ENCODE peak calls at places on chromosomes 3 and 15, in five cellular contexts. M is hypothalamus, G is WTC11, D is globus pallidus, C is mesendoderm. P is an unnamed sample.

GRCh38 chr15:101232677-101233076 is 19.2 kb downstream of the CHSY1 start:
- DNase-seq in D (no peak), M (no peak), C (peak), G (no peak), P (no peak)

GRCh38 chr15:100340721-100341661 is 784 bp downstream of the ADAMTS17 start:
- DNase-seq in M (no peak), G (peak), D (no peak), C (peak), P (peak)

GRCh38 chr3:58411036-58411435 is 22.6 kb downstream of the PDHB start:
- DNase-seq in D (no peak), G (no peak), M (no peak), C (no peak), P (no peak)

GRCh38 chr15:39631357-39631756 is 50.5 kb downstream of the THBS1 start:
- DNase-seq in G (no peak), C (peak), D (no peak), M (no peak), P (no peak)

GRCh38 chr15:96200357-96200972 is 130.0 kb upstream of the NR2F2 start:
- DNase-seq in C (no peak), M (no peak), D (no peak), G (no peak), P (no peak)

GRCh38 chr3:100184960-100185566 is 70.8 kb upstream of the FILIP1L start:
- DNase-seq in C (no peak), M (no peak), G (no peak), D (no peak), P (no peak)

GRCh38 chr15:68599560-68600071 is 20.8 kb downstream of the CORO2B start:
- DNase-seq in D (no peak), G (peak), M (peak), C (peak), P (peak)

GRCh38 chr15:56744701-56745683 is 11.7 kb upstream of the ZNF280D start:
- DNase-seq in C (no peak), M (no peak), G (no peak), D (no peak), P (no peak)

GRCh38 chr3:194043516-194043915 is 92.4 kb upstream of the HES1 start:
- DNase-seq in M (no peak), D (no peak), C (peak), G (no peak), P (peak)

GRCh38 chr15:29517829-29518228 is 248.2 kb upstream of the NSMCE3 start:
- DNase-seq in G (no peak), M (no peak), D (no peak), C (no peak), P (no peak)

GRCh38 chr3:32186097-32186496 is 52.4 kb upstream of the CMTM8 start:
- DNase-seq in D (no peak), G (no peak), M (no peak), C (peak), P (peak)

GRCh38 chr15:63338170-63338569 is 43.5 kb downstream of the CA12 start:
- DNase-seq in G (no peak), D (no peak), C (no peak), M (no peak), P (no peak)

GRCh38 chr15:72285927-72286516 is 13.7 kb upstream of the PARP6 start:
- DNase-seq in D (no peak), C (peak), M (no peak), G (peak), P (peak)

GRCh38 chr3:172562881-172563835 is 39.9 kb upstream of the TNFSF10 start:
- DNase-seq in G (no peak), M (no peak), D (no peak), C (no peak), P (peak)

GRCh38 chr15:71518661-71519060 is 291.7 kb upstream of the NR2E3 start:
- DNase-seq in M (no peak), G (no peak), D (no peak), C (no peak), P (no peak)

GRCh38 chr15:63198752-63199250 is 9.4 kb downstream of the RAB8B start:
- DNase-seq in C (no peak), M (no peak), D (no peak), G (no peak), P (no peak)

GRCh38 chr15:49421991-49422390 is 1.1 kb upstream of the FGF7 start:
- DNase-seq in G (peak), M (no peak), C (peak), D (peak), P (peak)

GRCh38 chr15:31069360-31070000 is 32.0 kb downstream of the TRPM1 start:
- DNase-seq in C (no peak), D (no peak), G (no peak), M (no peak), P (no peak)

GRCh38 chr15:90266061-90266431 is 574 bp downstream of the NGRN start:
- DNase-seq in G (peak), D (no peak), C (peak), M (no peak), P (no peak)

GRCh38 chr15:95866698-95867440 is 463.6 kb upstream of the NR2F2 start:
- DNase-seq in M (no peak), D (no peak), C (no peak), G (no peak), P (no peak)

GRCh38 chr3:145013931-145014330 is 1042.3 kb downstream of the DIPK2A start:
- DNase-seq in G (no peak), C (no peak), D (no peak), M (no peak), P (no peak)

GRCh38 chr3:189188466-189188865 is 16.7 kb downstream of the TPRG1 start:
- DNase-seq in G (no peak), M (no peak), C (no peak), D (no peak), P (peak)

GRCh38 chr3:182105875-182106274 is 394.1 kb downstream of the SOX2 start:
- DNase-seq in D (no peak), G (no peak), C (no peak), M (no peak), P (no peak)

GRCh38 chr3:86785381-86785780 is 205.6 kb downstream of the VGLL3 start:
- DNase-seq in G (no peak), D (peak), M (no peak), C (no peak), P (peak)

GRCh38 chr3:64240445-64240844 is 15.2 kb upstream of the PRICKLE2 start:
- DNase-seq in M (no peak), D (no peak), G (no peak), C (peak), P (no peak)

GRCh38 chr3:29521751-29522150 is 240.9 kb downstream of the RBMS3 start:
- DNase-seq in C (no peak), G (no peak), D (no peak), M (no peak), P (no peak)

GRCh38 chr3:133891662-133892389 is 3.9 kb downstream of the RAB6B start:
- DNase-seq in C (no peak), M (no peak), D (no peak), G (no peak), P (no peak)

GRCh38 chr15:92268900-92269299 is 124.8 kb upstream of the ST8SIA2 start:
- DNase-seq in G (peak), C (peak), M (no peak), D (no peak), P (no peak)

GRCh38 chr15:78620839-78621421 is at the start of gene CHRNA3:
- DNase-seq in M (no peak), D (no peak), C (peak), G (peak), P (no peak)

GRCh38 chr15:80920271-80920699 is 69.3 kb downstream of the MESD start:
- DNase-seq in M (no peak), D (no peak), C (no peak), G (no peak), P (no peak)

GRCh38 chr15:84871428-84871985 is 13.0 kb upstream of the SLC28A1 start:
- DNase-seq in C (no peak), M (no peak), G (no peak), D (no peak), P (no peak)

GRCh38 chr3:72625616-72626337 is 222.5 kb downstream of the SHQ1 start:
- DNase-seq in D (no peak), C (no peak), G (no peak), M (no peak), P (peak)

GRCh38 chr3:65107174-65107573 is 419.4 kb upstream of the ADAMTS9 start:
- DNase-seq in C (no peak), D (peak), G (no peak), M (no peak), P (peak)

GRCh38 chr15:67731112-67731761 is 94.1 kb upstream of the SKOR1 start:
- DNase-seq in D (no peak), M (no peak), C (no peak), G (no peak), P (no peak)

GRCh38 chr15:75069301-75069925 is 46.0 kb downstream of the PPCDC start:
- DNase-seq in M (no peak), C (no peak), D (peak), G (no peak), P (no peak)

GRCh38 chr3:181782306-181782924 is 70.7 kb downstream of the SOX2 start:
- DNase-seq in C (peak), G (no peak), D (no peak), M (no peak), P (peak)

GRCh38 chr15:78351539-78351938 is 11.4 kb downstream of the CRABP1 start:
- DNase-seq in G (no peak), M (no peak), C (no peak), D (no peak), P (no peak)